ENCODE peak calls at places on chromosomes 3 and 15, in five cellular contexts. C, X, A, U and H are unnamed samples.

GRCh38 chr3:10745392-10745791 is 70.6 kb upstream of the SLC6A11 start:
- DNase-seq in U (no peak), X (no peak), A (no peak), C (no peak), H (no peak)

GRCh38 chr15:31486506-31486905 is 159.9 kb downstream of the KLF13 start:
- DNase-seq in U (no peak), X (no peak), C (no peak), A (no peak), H (no peak)

GRCh38 chr3:121482651-121483050 is 63.1 kb downstream of the POLQ start:
- DNase-seq in C (no peak), X (no peak), A (peak; percentile 86), U (peak; percentile 62), H (no peak)

GRCh38 chr15:45729146-45729545 is 94.3 kb downstream of the SQOR start:
- DNase-seq in U (peak; percentile 58), C (no peak), A (peak; percentile 35), X (no peak), H (no peak)

GRCh38 chr3:194326192-194327029 is 24.7 kb downstream of the CPN2 start:
- DNase-seq in C (no peak), A (peak; percentile 17), U (no peak), X (no peak), H (no peak)

GRCh38 chr3:102484384-102484783 is 49.6 kb downstream of the ZPLD1 start:
- DNase-seq in X (no peak), U (no peak), C (no peak), A (no peak), H (no peak)

GRCh38 chr3:135134717-135135116 is 339.7 kb downstream of the EPHB1 start:
- DNase-seq in C (no peak), U (no peak), X (no peak), A (no peak), H (no peak)

GRCh38 chr3:4376499-4376898 is 73.3 kb downstream of the SETMAR start:
- DNase-seq in U (peak; percentile 68), A (peak; percentile 67), C (no peak), X (no peak), H (no peak)

GRCh38 chr15:101698314-101698713 is 26.0 kb downstream of the TARS3 start:
- DNase-seq in A (no peak), C (no peak), X (no peak), U (peak; percentile 55), H (no peak)

GRCh38 chr3:55746808-55747413 is 259.8 kb upstream of the WNT5A start:
- DNase-seq in X (no peak), A (peak; percentile 40), C (peak; percentile 20), U (peak; percentile 2), H (no peak)

GRCh38 chr15:26631894-26632293 is 141.0 kb downstream of the GABRB3 start:
- DNase-seq in C (no peak), X (no peak), A (no peak), U (no peak), H (no peak)

GRCh38 chr15:64651573-64652260 is 123.7 kb downstream of the RBPMS2 start:
- DNase-seq in A (no peak), U (peak; percentile 42), X (no peak), C (peak; percentile 59), H (no peak)

GRCh38 chr15:88419830-88420229 is 47.4 kb downstream of the MRPL46 start:
- DNase-seq in C (no peak), A (peak; percentile 2), U (peak; percentile 10), X (no peak), H (no peak)

GRCh38 chr15:96431787-96432186 is 101.3 kb downstream of the NR2F2 start:
- DNase-seq in C (no peak), X (no peak), U (no peak), A (no peak), H (no peak)

DNA sequence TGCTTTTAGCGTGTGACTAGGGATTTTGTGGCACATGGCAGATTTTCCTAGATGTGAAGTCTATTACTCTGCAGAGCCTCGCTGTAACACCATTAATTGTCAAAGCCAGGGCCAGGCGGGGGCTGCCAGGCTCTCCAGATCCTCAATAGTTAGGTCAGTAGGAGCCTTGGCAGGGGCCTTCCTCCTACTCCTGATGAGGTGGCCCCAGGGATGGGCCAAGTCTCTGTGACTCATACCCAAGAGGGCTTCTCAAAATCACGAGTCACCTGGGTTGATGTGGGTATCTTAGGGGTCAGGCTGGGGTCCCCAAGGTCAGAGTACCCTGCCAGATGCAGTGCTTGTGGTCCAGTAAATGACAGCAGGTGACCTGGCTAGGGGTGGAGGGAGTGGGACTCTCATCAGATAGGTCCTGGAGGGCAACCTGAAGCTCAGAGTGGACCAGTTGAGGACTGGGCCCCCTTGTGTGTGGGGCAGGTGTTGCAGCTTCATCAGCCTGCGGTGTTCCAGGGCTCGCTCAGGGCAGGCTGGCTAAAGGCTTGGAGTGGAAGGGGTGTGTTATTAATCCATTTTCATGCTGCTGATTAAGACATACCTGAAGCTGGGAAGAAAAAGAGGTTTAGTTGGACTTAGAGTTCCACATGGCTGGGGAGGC is 88.5 kb upstream of the MYZAP start:
- DNase-seq in U (no peak), C (no peak), X (peak; percentile 64), A (peak; percentile 10), H (no peak)
- TF ChIP-seq CTCF in U (peak; percentile 21), C (no peak), X (peak; percentile 48), A (peak; percentile 7), H (peak; percentile 2)

GRCh38 chr3:111277226-111277625 is 205.6 kb downstream of the NECTIN3 start:
- DNase-seq in U (peak; percentile 26), A (peak; percentile 57), C (no peak), X (no peak), H (peak; percentile 8)
- TF ChIP-seq CTCF in U (peak; percentile 15), A (no peak), C (no peak), X (no peak), H (peak; percentile 38)

GRCh38 chr15:46786886-46787285 is 930.4 kb upstream of the SEMA6D start:
- DNase-seq in U (no peak), C (no peak), A (no peak), X (no peak), H (no peak)
- TF ChIP-seq CTCF in U (no peak), C (no peak), A (no peak), X (no peak), H (no peak)

GRCh38 chr3:58529516-58530353 is 7.3 kb downstream of the ACOX2 start:
- DNase-seq in U (no peak), C (no peak), X (peak; percentile 88), A (peak; percentile 33), H (no peak)

GRCh38 chr3:58532794-58533220 is 4.2 kb downstream of the ACOX2 start:
- DNase-seq in A (peak; percentile 82), C (peak; percentile 86), U (peak; percentile 78), X (peak; percentile 77), H (no peak)

GRCh38 chr3:58530354-58530865 is 6.6 kb downstream of the ACOX2 start:
- DNase-seq in C (no peak), X (no peak), A (no peak), U (no peak), H (no peak)

GRCh38 chr3:58531555-58531954 is 5.4 kb downstream of the ACOX2 start:
- DNase-seq in X (no peak), A (no peak), U (no peak), C (no peak), H (no peak)

DNA sequence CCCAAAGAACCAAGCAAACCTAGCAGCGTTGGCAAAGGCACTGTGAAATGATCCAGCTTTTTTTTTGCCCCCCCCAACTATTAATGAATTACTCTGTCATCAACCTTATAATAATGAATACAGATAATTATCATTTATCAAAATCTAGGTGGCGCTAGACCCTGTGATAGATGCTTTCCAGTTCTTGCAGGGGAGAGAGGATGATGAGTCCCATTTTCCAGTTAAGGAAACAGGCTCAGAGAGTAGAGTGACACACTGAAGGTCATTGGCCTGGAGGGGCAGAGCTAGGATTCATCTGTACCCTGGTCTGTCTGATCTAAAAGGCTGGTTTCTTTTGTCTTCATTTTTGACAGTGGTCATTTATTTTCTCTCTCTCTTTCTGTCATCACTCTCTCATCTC is 5.0 kb downstream of the ACOX2 start:
- DNase-seq in X (no peak), C (no peak), A (peak; percentile 29), U (peak; percentile 44), H (no peak)
- TF ChIP-seq CTCF in X (no peak), C (no peak), A (peak; percentile 7), U (peak; percentile 32), H (peak; percentile 14)

DNA sequence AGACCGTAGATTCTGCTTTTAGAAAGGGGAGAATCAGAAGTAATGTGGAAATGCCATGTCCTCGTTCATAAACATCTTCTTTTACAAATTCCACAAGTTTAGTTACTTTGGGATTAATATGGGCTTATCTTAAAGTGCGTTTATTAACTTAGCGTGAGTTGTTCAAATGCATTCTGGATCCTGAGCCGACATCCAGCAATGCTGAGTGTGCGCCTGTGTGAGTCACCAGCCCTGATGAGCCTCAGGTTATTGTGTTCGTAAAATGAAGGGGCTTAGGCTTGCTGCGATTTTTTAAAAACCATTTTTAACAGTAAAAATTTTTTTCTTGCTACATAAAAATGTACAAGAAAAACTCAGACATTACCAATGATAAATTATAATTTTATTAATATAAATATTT is 57.9 kb downstream of the TFRC start:
- DNase-seq in X (no peak), C (no peak), A (no peak), U (no peak), H (no peak)
- TF ChIP-seq CTCF in X (no peak), C (no peak), A (no peak), U (no peak), H (no peak)

GRCh38 chr15:89421219-89421618 is 75.2 kb downstream of the RHCG start:
- DNase-seq in U (no peak), A (no peak), X (no peak), C (no peak), H (no peak)
- TF ChIP-seq CTCF in U (no peak), A (no peak), X (no peak), C (no peak), H (no peak)

GRCh38 chr3:155525324-155525833 is 219.5 kb downstream of the PLCH1 start:
- DNase-seq in X (no peak), A (no peak), C (no peak), U (no peak), H (no peak)
- TF ChIP-seq CTCF in X (no peak), A (no peak), C (no peak), U (no peak), H (no peak)

GRCh38 chr15:49370782-49371181 is 52.3 kb upstream of the FGF7 start:
- DNase-seq in U (peak; percentile 29), X (no peak), A (peak; percentile 70), C (no peak), H (no peak)
- TF ChIP-seq CTCF in U (peak; percentile 19), X (no peak), A (peak; percentile 28), C (no peak), H (peak; percentile 27)

GRCh38 chr15:77659350-77660321 is 26.9 kb upstream of the LINGO1 start:
- DNase-seq in U (peak; percentile 42), A (peak; percentile 63), C (peak; percentile 68), X (peak; percentile 77), H (peak; percentile 4)
- TF ChIP-seq CTCF in U (peak; percentile 38), A (peak; percentile 57), C (no peak), X (no peak), H (peak; percentile 25)